ENCODE peak calls at places on chromosomes 1 and 21, in five cellular contexts. L is mammary epithelial cell, I is hepatocyte, E is left ventricle myocardium inferior, C is right lobe of liver. W is an unnamed sample.
A peak's percentile ranks its signal among the peaks of the same experiment; 100 is the strongest.

GRCh38 chr21:31354604-31355443 is 10.8 kb upstream of the TIAM1 start:
- DNase-seq in L (peak; percentile 99), I (no peak), E (no peak), C (no peak), W (peak; percentile 90)

GRCh38 chr1:188715566-188715965 is 1762.1 kb downstream of the BRINP3 start:
- DNase-seq in L (peak; percentile 2), I (no peak), E (no peak), C (no peak), W (no peak)

GRCh38 chr1:182175340-182176068 is 114.0 kb upstream of the ZNF648 start:
- DNase-seq in L (peak; percentile 79), I (peak; percentile 53), E (no peak), C (no peak), W (peak; percentile 72)

GRCh38 chr1:26828352-26829093 is 2.0 kb downstream of the ZDHHC18 start:
- DNase-seq in L (no peak), I (no peak), E (peak; percentile 28), C (no peak), W (no peak)

GRCh38 chr1:200780545-200781444 is 42.1 kb downstream of the CAMSAP2 start:
- DNase-seq in L (no peak), I (no peak), E (no peak), C (no peak), W (no peak)

GRCh38 chr21:45457832-45458172 is 52.8 kb downstream of the COL18A1 start:
- DNase-seq in L (no peak), I (no peak), E (peak; percentile 6), C (no peak), W (no peak)

GRCh38 chr1:68101829-68102228 is 51.4 kb upstream of the DIRAS3 start:
- DNase-seq in L (no peak), I (peak; percentile 52), E (no peak), C (no peak), W (no peak)

GRCh38 chr1:63592536-63593302 is 492 bp upstream of the PGM1 start:
- DNase-seq in L (no peak), I (no peak), E (no peak), C (peak; percentile 95), W (no peak)

GRCh38 chr1:21220815-21221214 is 44.1 kb upstream of the EIF4G3 start:
- DNase-seq in L (no peak), I (no peak), E (no peak), C (no peak), W (no peak)

GRCh38 chr1:115343200-115343737 is 5.2 kb upstream of the NGF start:
- DNase-seq in L (no peak), I (no peak), E (no peak), C (no peak), W (no peak)

GRCh38 chr1:174058639-174059038 is 36.5 kb upstream of the RC3H1 start:
- DNase-seq in L (no peak), I (no peak), E (no peak), C (no peak), W (no peak)

GRCh38 chr1:43272161-43272560 is 2.4 kb downstream of the TMEM125 start:
- DNase-seq in L (no peak), I (no peak), E (no peak), C (peak; percentile 36), W (peak; percentile 39)

GRCh38 chr1:93668951-93669350 is 12.7 kb downstream of the BCAR3 start:
- DNase-seq in L (no peak), I (no peak), E (no peak), C (no peak), W (no peak)

GRCh38 chr1:115062542-115063004 is 26.7 kb downstream of the TSPAN2 start:
- DNase-seq in L (peak; percentile 91), I (peak; percentile 23), E (peak; percentile 42), C (no peak), W (peak; percentile 84)

GRCh38 chr1:26536521-26536920 is 7.0 kb downstream of the RPS6KA1 start:
- DNase-seq in L (no peak), I (no peak), E (no peak), C (no peak), W (no peak)

GRCh38 chr1:167627865-167628641 is 2.0 kb upstream of the RCSD1 start:
- DNase-seq in L (no peak), I (no peak), E (peak; percentile 31), C (no peak), W (no peak)

GRCh38 chr1:184905601-184906322 is 68.5 kb downstream of the NIBAN1 start:
- DNase-seq in L (no peak), I (peak; percentile 61), E (no peak), C (no peak), W (no peak)

GRCh38 chr1:53343831-53344668 is 16.2 kb upstream of the LRP8 start:
- DNase-seq in L (no peak), I (peak; percentile 5), E (no peak), C (peak; percentile 36), W (peak; percentile 24)

GRCh38 chr1:25773441-25774125 is 26.4 kb upstream of the SELENON start:
- DNase-seq in L (no peak), I (peak; percentile 75), E (no peak), C (peak; percentile 87), W (no peak)

GRCh38 chr1:10538608-10539355 is 64.0 kb downstream of the PEX14 start:
- DNase-seq in L (no peak), I (no peak), E (no peak), C (no peak), W (no peak)

GRCh38 chr1:214349008-214349407 is 68.0 kb downstream of the SMYD2 start:
- DNase-seq in L (no peak), I (no peak), E (no peak), C (no peak), W (no peak)

GRCh38 chr1:192709544-192709943 is 73.6 kb downstream of the RGS13 start:
- DNase-seq in L (peak; percentile 40), I (no peak), E (no peak), C (no peak), W (no peak)

GRCh38 chr1:116820362-116820761 is 66.1 kb downstream of the CD2 start:
- DNase-seq in L (peak; percentile 88), I (no peak), E (peak; percentile 55), C (peak; percentile 50), W (no peak)

GRCh38 chr1:60132985-60133673 is 59.6 kb upstream of the C1orf87 start:
- DNase-seq in L (no peak), I (peak; percentile 11), E (no peak), C (no peak), W (no peak)

GRCh38 chr1:84757301-84757700 is 67.0 kb upstream of the SSX2IP start:
- DNase-seq in L (no peak), I (no peak), E (no peak), C (no peak), W (no peak)

GRCh38 chr1:109772658-109773202 is 9.0 kb upstream of the EPS8L3 start:
- DNase-seq in L (no peak), I (no peak), E (peak; percentile 13), C (peak; percentile 37), W (peak; percentile 31)

GRCh38 chr1:7320661-7321060 is 450.4 kb upstream of the VAMP3 start:
- DNase-seq in L (no peak), I (no peak), E (no peak), C (no peak), W (no peak)

GRCh38 chr1:226676381-226676780 is 62.7 kb downstream of the ITPKB start:
- DNase-seq in L (no peak), I (no peak), E (no peak), C (no peak), W (no peak)

GRCh38 chr1:23459338-23459757 is 24.6 kb downstream of the ASAP3 start:
- DNase-seq in L (no peak), I (no peak), E (no peak), C (no peak), W (no peak)

GRCh38 chr1:24925082-24925779 is 4.8 kb downstream of the RUNX3 start:
- DNase-seq in L (no peak), I (no peak), E (no peak), C (no peak), W (no peak)

GRCh38 chr1:17826165-17826488 is 71.0 kb downstream of the ACTL8 start:
- DNase-seq in L (no peak), I (peak; percentile 48), E (peak; percentile 53), C (peak; percentile 60), W (no peak)

GRCh38 chr1:169475806-169476205 is 9.9 kb downstream of the SLC19A2 start:
- DNase-seq in L (no peak), I (no peak), E (no peak), C (no peak), W (no peak)

GRCh38 chr1:245216356-245217110 is 61.7 kb downstream of the KIF26B start:
- DNase-seq in L (no peak), I (no peak), E (no peak), C (no peak), W (no peak)

GRCh38 chr1:113630340-113631327 is 128.7 kb downstream of the PHTF1 start:
- DNase-seq in L (peak; percentile 48), I (no peak), E (no peak), C (no peak), W (no peak)

GRCh38 chr1:14300991-14301703 is 297.3 kb upstream of the KAZN start:
- DNase-seq in L (no peak), I (peak; percentile 60), E (peak; percentile 61), C (no peak), W (peak; percentile 72)
- H3K27ac ChIP-seq in L (no peak overlapping the region), I (no peak overlapping the region), E (no peak overlapping the region), C (no peak overlapping the region), W (no peak overlapping the region)

GRCh38 chr1:12148160-12148957 is 18.4 kb upstream of the TNFRSF1B start:
- DNase-seq in L (no peak), I (peak; percentile 76), E (no peak), C (peak; percentile 89), W (no peak)
- H3K4me1 ChIP-seq in L (peaks cover 9% of the 10 kb centered on the region), I (peaks cover 26% of the 10 kb centered on the region), E (peaks cover 58% of the 10 kb centered on the region), C (no peaks in the 10 kb centered on the region), W (peaks cover 8% of the 10 kb centered on the region)

GRCh38 chr1:72827285-72827684 is 544.9 kb upstream of the NEGR1 start:
- DNase-seq in L (peak; percentile 10), I (no peak), E (no peak), C (no peak), W (no peak)
- H3K27ac ChIP-seq in L (no peak overlapping the region), I (no peak overlapping the region), E (no peak overlapping the region), C (no peak overlapping the region), W (no peak overlapping the region)

GRCh38 chr1:157411769-157412168 is 140.5 kb downstream of the FCRL5 start:
- DNase-seq in L (no peak), I (no peak), E (no peak), C (no peak), W (no peak)

GRCh38 chr1:157407917-157408525 is 144.3 kb downstream of the FCRL5 start:
- DNase-seq in L (no peak), I (no peak), E (no peak), C (no peak), W (no peak)

GRCh38 chr1:157411064-157411463 is 141.3 kb downstream of the FCRL5 start:
- DNase-seq in L (no peak), I (no peak), E (no peak), C (no peak), W (no peak)

GRCh38 chr1:157410457-157410856 is 141.9 kb downstream of the FCRL5 start:
- DNase-seq in L (no peak), I (no peak), E (no peak), C (no peak), W (no peak)

GRCh38 chr1:157409927-157410326 is 142.4 kb downstream of the FCRL5 start:
- DNase-seq in L (no peak), I (no peak), E (no peak), C (no peak), W (no peak)
- H3K4me1 ChIP-seq in L (no peaks in the 10 kb centered on the region), I (no peaks in the 10 kb centered on the region), E (no peaks in the 10 kb centered on the region), C (no peaks in the 10 kb centered on the region), W (no peaks in the 10 kb centered on the region)